ENCODE peak calls at places on chromosomes 13 and 19, in seven cellular contexts. One of them, this sample, is unnamed.

GRCh38 chr13:91162180-91162579 is 185.3 kb upstream of the MIR17HG start:
- DNase-seq in upper lobe of right lung: no peak
- DNase-seq in cardiac fibroblast: no peak
- DNase-seq in T-helper 9 cell: no peak
- DNase-seq in Karpas-422: peak
- DNase-seq in KG1: peak
- DNase-seq in HAP-1: no peak
- DNase-seq in this sample: no peak

GRCh38 chr13:65417953-65418352 is 1812.2 kb downstream of the PCDH9 start:
- DNase-seq in upper lobe of right lung: no peak
- DNase-seq in cardiac fibroblast: no peak
- DNase-seq in T-helper 9 cell: no peak
- DNase-seq in Karpas-422: no peak
- DNase-seq in KG1: no peak
- DNase-seq in HAP-1: no peak
- DNase-seq in this sample: no peak

GRCh38 chr19:7383284-7383683 is 34.5 kb downstream of the ARHGEF18 start:
- DNase-seq in upper lobe of right lung: no peak
- DNase-seq in cardiac fibroblast: no peak
- DNase-seq in T-helper 9 cell: no peak
- DNase-seq in Karpas-422: no peak
- DNase-seq in KG1: no peak
- DNase-seq in HAP-1: no peak
- DNase-seq in this sample: no peak

GRCh38 chr13:112966776-112967175 is 2.2 kb upstream of the MCF2L start:
- DNase-seq in upper lobe of right lung: peak
- DNase-seq in cardiac fibroblast: no peak
- DNase-seq in T-helper 9 cell: no peak
- DNase-seq in Karpas-422: no peak
- DNase-seq in KG1: no peak
- DNase-seq in HAP-1: no peak
- DNase-seq in this sample: no peak

GRCh38 chr13:47837906-47838305 is 163.2 kb downstream of the SUCLA2 start:
- DNase-seq in upper lobe of right lung: no peak
- DNase-seq in cardiac fibroblast: no peak
- DNase-seq in T-helper 9 cell: no peak
- DNase-seq in Karpas-422: no peak
- DNase-seq in KG1: no peak
- DNase-seq in HAP-1: no peak
- DNase-seq in this sample: no peak

GRCh38 chr13:36297600-36298338 is at the start of gene CCDC169:
- DNase-seq in upper lobe of right lung: peak
- DNase-seq in cardiac fibroblast: peak
- DNase-seq in T-helper 9 cell: peak
- DNase-seq in Karpas-422: no peak
- DNase-seq in KG1: peak
- DNase-seq in HAP-1: peak
- DNase-seq in this sample: peak

GRCh38 chr13:110676511-110677204 is 29.3 kb downstream of the CARS2 start:
- DNase-seq in upper lobe of right lung: no peak
- DNase-seq in cardiac fibroblast: no peak
- DNase-seq in T-helper 9 cell: no peak
- DNase-seq in Karpas-422: peak
- DNase-seq in KG1: no peak
- DNase-seq in HAP-1: no peak
- DNase-seq in this sample: no peak

GRCh38 chr19:1237754-1238372 is at the start of gene CBARP:
- DNase-seq in upper lobe of right lung: peak
- DNase-seq in cardiac fibroblast: peak
- DNase-seq in T-helper 9 cell: no peak
- DNase-seq in Karpas-422: peak
- DNase-seq in KG1: no peak
- DNase-seq in HAP-1: peak
- DNase-seq in this sample: peak

GRCh38 chr13:46341112-46341711 is 45.8 kb downstream of the RUBCNL start:
- DNase-seq in upper lobe of right lung: no peak
- DNase-seq in cardiac fibroblast: peak
- DNase-seq in T-helper 9 cell: no peak
- DNase-seq in Karpas-422: no peak
- DNase-seq in KG1: no peak
- DNase-seq in HAP-1: no peak
- DNase-seq in this sample: no peak

GRCh38 chr13:98389319-98389718 is 187.6 kb downstream of the STK24 start:
- DNase-seq in upper lobe of right lung: no peak
- DNase-seq in cardiac fibroblast: peak
- DNase-seq in T-helper 9 cell: no peak
- DNase-seq in Karpas-422: no peak
- DNase-seq in KG1: no peak
- DNase-seq in HAP-1: no peak
- DNase-seq in this sample: no peak

This sample was measured in caudate nucleus.